ENCODE peak calls at places on chromosomes 5 and 9, in five cellular contexts. Z, H, N, J and Q are unnamed samples. For H3K4me1, the result is how much of the 10 kb centered on the place peaks cover.

GRCh38 chr5:19927919-19928318 is 60.1 kb downstream of the CDH18 start:
- DNase-seq in J (peak), Z (peak), H (no peak), N (no peak), Q (no peak)

GRCh38 chr9:116269250-116269649 is 115.7 kb downstream of the PAPPA start:
- DNase-seq in Z (no peak), N (no peak), H (no peak), J (no peak), Q (no peak)

GRCh38 chr5:172565455-172565854 is 75.6 kb upstream of the NEURL1B start:
- DNase-seq in Z (peak), H (no peak), J (no peak), N (no peak), Q (no peak)

GRCh38 chr9:94014066-94014654 is 59.0 kb upstream of the BARX1 start:
- DNase-seq in N (no peak), Z (peak), H (no peak), J (peak), Q (no peak)

GRCh38 chr5:29885595-29885994 is 1307.9 kb upstream of the CDH6 start:
- DNase-seq in J (no peak), N (no peak), Z (no peak), H (no peak), Q (no peak)

GRCh38 chr5:135745897-135746500 is 88.5 kb upstream of the SLC25A48 start:
- DNase-seq in N (no peak), H (no peak), Z (no peak), J (no peak), Q (no peak)

GRCh38 chr9:21836437-21837161 is 34.2 kb downstream of the MTAP start:
- DNase-seq in J (no peak), N (peak), H (no peak), Z (peak), Q (no peak)

GRCh38 chr5:69129413-69129812 is 35.6 kb downstream of the SLC30A5 start:
- DNase-seq in H (no peak), J (no peak), Z (no peak), N (no peak), Q (no peak)

GRCh38 chr5:72160959-72161358 is 53.7 kb downstream of the MAP1B start:
- DNase-seq in Z (no peak), H (no peak), N (peak), J (no peak), Q (no peak)

GRCh38 chr9:114720296-114720695 is 38.3 kb upstream of the TEX48 start:
- DNase-seq in J (no peak), N (no peak), Z (no peak), H (no peak), Q (no peak)

GRCh38 chr9:113632776-113633590 is 169.5 kb downstream of the RGS3 start:
- DNase-seq in Z (no peak), N (no peak), J (no peak), H (no peak), Q (peak)

GRCh38 chr9:120435066-120435465 is 144.9 kb downstream of the CDK5RAP2 start:
- DNase-seq in N (no peak), H (no peak), Z (no peak), J (no peak), Q (no peak)

GRCh38 chr5:89313804-89314588 is 431.0 kb upstream of the MEF2C start:
- DNase-seq in N (no peak), Z (peak), H (no peak), J (no peak), Q (no peak)

GRCh38 chr5:36494756-36495637 is 111.4 kb upstream of the SLC1A3 start:
- DNase-seq in J (no peak), Z (peak), H (no peak), N (no peak), Q (no peak)

GRCh38 chr9:86990276-86990675 is 43.0 kb upstream of the GAS1 start:
- DNase-seq in J (no peak), Z (no peak), N (no peak), H (no peak), Q (no peak)

GRCh38 chr5:138824516-138824915 is 50.6 kb downstream of the LRRTM2 start:
- DNase-seq in Z (no peak), N (no peak), J (no peak), H (no peak), Q (no peak)

GRCh38 chr5:51651889-51652288 is 268.6 kb downstream of the ISL1 start:
- DNase-seq in J (no peak), Z (no peak), H (no peak), N (no peak), Q (no peak)

GRCh38 chr9:137676998-137677397 is 58.2 kb downstream of the EHMT1 start:
- DNase-seq in N (no peak), Z (no peak), J (no peak), H (no peak), Q (no peak)

GRCh38 chr9:71990466-71990865 is 69.9 kb downstream of the C9orf57 start:
- DNase-seq in N (no peak), J (no peak), Z (no peak), H (no peak), Q (no peak)

GRCh38 chr5:53779541-53779981 is 219.1 kb downstream of the NDUFS4 start:
- DNase-seq in H (no peak), J (peak), Z (no peak), N (no peak), Q (no peak)

GRCh38 chr5:137228816-137229215 is 270.3 kb downstream of the SPOCK1 start:
- DNase-seq in N (no peak), H (no peak), J (no peak), Z (no peak), Q (no peak)

GRCh38 chr9:106859957-106860715 is 2.8 kb upstream of the ZNF462 start:
- DNase-seq in Z (peak), H (no peak), N (peak), J (peak), Q (peak)
- H3K27ac ChIP-seq in Z (peak), H (no peak), N (peak), J (peak), Q (no peak)

DNA sequence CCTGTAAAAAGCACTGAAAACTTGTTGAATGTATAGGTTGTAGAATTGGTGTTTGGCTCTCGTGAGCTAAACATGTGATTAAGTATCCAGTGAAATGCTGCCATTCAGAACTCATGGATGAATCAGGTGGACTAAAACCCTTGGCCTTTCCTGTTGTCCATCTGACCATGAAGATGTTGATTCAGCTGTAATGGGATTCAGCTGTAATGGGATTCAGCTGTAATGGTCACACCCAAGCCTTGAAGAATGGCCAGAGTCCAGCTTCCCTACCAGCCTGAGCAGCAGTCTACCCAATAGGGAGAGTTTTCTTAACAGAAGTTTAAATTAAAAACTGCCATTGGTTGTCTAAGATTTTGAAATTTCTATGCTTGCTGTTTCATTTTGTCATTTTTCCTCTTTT is 18.1 kb downstream of the MAMDC2 start:
- DNase-seq in N (no peak), Z (no peak), H (no peak), J (no peak), Q (no peak)
- H3K4me1 ChIP-seq in N (under half), Z (under half), H (under half), J (under half), Q (under half)

GRCh38 chr9:109916316-109916715 is 136.3 kb downstream of the PALM2AKAP2 start:
- DNase-seq in J (no peak), H (no peak), Z (no peak), N (peak), Q (no peak)

GRCh38 chr9:109912726-109913460 is 132.9 kb downstream of the PALM2AKAP2 start:
- DNase-seq in Z (no peak), H (no peak), J (no peak), N (no peak), Q (no peak)

GRCh38 chr9:109912082-109912581 is 132.1 kb downstream of the PALM2AKAP2 start:
- DNase-seq in Z (no peak), H (no peak), N (no peak), J (no peak), Q (no peak)

GRCh38 chr9:109913461-109913810 is 133.4 kb downstream of the PALM2AKAP2 start:
- DNase-seq in N (no peak), H (no peak), J (no peak), Z (no peak), Q (no peak)

GRCh38 chr9:109914280-109915027 is 134.5 kb downstream of the PALM2AKAP2 start:
- DNase-seq in N (no peak), J (no peak), Z (no peak), H (no peak), Q (no peak)
- H3K27ac ChIP-seq in N (no peak), J (no peak), Z (no peak), H (no peak), Q (no peak)

GRCh38 chr9:129661029-129661428 is 4.4 kb upstream of the PRRX2 start:
- DNase-seq in N (no peak), Z (no peak), H (no peak), J (no peak), Q (no peak)
- H3K4me1 ChIP-seq in N (under half), Z (under half), H (under half), J (under half), Q (under half)

GRCh38 chr9:124594673-124595072 is 87.5 kb upstream of the NR5A1 start:
- DNase-seq in J (peak), Z (no peak), N (no peak), H (no peak), Q (no peak)
- H3K27ac ChIP-seq in J (peak), Z (peak), N (no peak), H (no peak), Q (no peak)

GRCh38 chr5:1343315-1343751 is 1.6 kb downstream of the CLPTM1L start:
- DNase-seq in N (no peak), Z (no peak), J (no peak), H (no peak), Q (no peak)

GRCh38 chr5:1338518-1339070 is 6.3 kb downstream of the CLPTM1L start:
- DNase-seq in Z (no peak), J (no peak), H (no peak), N (no peak), Q (peak)

GRCh38 chr5:1342268-1342667 is 2.6 kb downstream of the CLPTM1L start:
- DNase-seq in J (no peak), N (no peak), H (no peak), Z (no peak), Q (peak)

GRCh38 chr5:1343931-1344901 is 683 bp downstream of the CLPTM1L start:
- DNase-seq in H (no peak), Z (peak), N (no peak), J (peak), Q (no peak)

GRCh38 chr5:1341863-1342262 is 3.0 kb downstream of the CLPTM1L start:
- DNase-seq in J (no peak), Z (no peak), N (no peak), H (no peak), Q (no peak)
- H3K4me1 ChIP-seq in J (under half), Z (under half), N (under half), H (under half), Q (under half)

GRCh38 chr5:174729075-174729680 is 4.8 kb downstream of the MSX2 start:
- DNase-seq in N (no peak), H (no peak), Z (no peak), J (peak), Q (no peak)
- H3K27ac ChIP-seq in N (no peak), H (no peak), Z (no peak), J (no peak), Q (no peak)

DNA sequence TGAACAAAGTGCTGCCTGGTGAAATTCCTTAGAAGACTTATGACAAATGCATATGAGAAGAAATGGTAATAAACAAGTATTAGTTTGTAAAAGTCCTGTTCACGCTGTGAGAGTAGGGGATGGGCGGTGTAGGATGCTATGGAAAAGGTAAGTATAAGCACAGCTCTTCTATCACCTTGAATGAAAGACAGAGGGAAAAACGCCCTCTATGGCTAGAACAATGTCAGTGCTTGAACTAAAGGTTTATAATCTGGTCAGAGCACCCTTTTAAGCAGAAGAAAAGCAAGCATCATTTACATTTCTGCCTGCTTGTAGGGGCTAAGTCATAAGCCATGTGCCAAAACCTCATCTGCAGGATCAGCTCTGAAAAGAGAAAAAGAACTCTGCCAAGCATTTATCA is 115.2 kb downstream of the LHFPL2 start:
- DNase-seq in J (peak), N (no peak), Z (peak), H (no peak), Q (no peak)
- H3K4me1 ChIP-seq in J (under half), N (under half), Z (under half), H (under half), Q (under half)

GRCh38 chr5:149418910-149419531 is 39.9 kb upstream of the IL17B start:
- DNase-seq in H (no peak), N (no peak), Z (peak), J (no peak), Q (peak)

GRCh38 chr5:149417714-149418368 is 38.7 kb upstream of the IL17B start:
- DNase-seq in Z (no peak), J (no peak), N (no peak), H (no peak), Q (peak)

GRCh38 chr5:149414405-149415244 is 35.5 kb upstream of the IL17B start:
- DNase-seq in H (no peak), J (no peak), N (no peak), Z (no peak), Q (peak)

GRCh38 chr5:149415245-149415967 is 36.3 kb upstream of the IL17B start:
- DNase-seq in N (no peak), J (no peak), Z (no peak), H (no peak), Q (peak)

DNA sequence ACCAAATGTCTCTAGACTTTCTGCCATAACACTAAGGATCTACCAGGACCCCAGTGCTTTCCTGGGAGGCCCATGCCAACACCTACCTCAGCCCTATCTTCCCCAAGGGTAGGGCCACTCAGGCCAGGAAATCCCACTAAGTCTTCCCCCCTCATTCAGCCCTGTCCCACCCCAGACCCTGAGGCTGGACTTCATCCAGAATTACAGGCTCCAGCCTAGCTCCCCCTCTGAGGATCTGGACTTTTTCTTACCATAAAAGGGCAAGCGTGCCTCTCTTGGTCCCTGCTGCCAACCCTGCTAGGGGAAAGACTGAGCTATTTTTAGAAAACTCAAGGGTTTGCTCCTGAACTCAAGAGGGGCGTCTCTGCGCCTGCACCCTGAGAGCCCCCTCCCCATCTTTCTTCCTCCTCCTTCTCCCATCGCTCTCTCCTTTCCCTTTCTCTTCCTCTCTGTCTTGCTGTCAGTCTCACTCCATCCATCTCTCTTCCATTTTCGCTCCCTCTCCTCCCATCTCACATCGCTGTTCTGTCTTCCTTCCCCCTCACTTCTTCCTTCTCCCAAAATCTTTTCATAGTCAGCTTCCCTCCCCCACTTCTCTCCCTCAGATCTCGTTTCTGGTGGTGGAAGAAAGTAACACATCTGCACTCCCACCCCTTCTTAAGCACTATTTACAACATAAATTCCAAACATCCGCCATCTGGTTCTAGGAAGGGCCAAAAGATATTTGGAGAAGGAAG is 38.1 kb upstream of the IL17B start:
- DNase-seq in H (no peak), J (no peak), N (no peak), Z (peak), Q (peak)
- H3K27ac ChIP-seq in H (no peak), J (no peak), N (peak), Z (peak), Q (peak)